ENCODE peak calls at places on chromosomes 1 and 21, in eight cellular contexts. One of them, this sample, is unnamed.

GRCh38 chr1:87820667-87821066 is 492.0 kb downstream of the LMO4 start:
- DNase-seq in RWPE1: no peak
- DNase-seq in coronary artery: no peak
- DNase-seq in progenitor cell of endocrine pancreas: no peak
- DNase-seq in endothelial cell: no peak
- DNase-seq in lower leg skin: no peak
- DNase-seq in brain microvascular endothelial cell: no peak
- DNase-seq in A549: no peak
- DNase-seq in this sample: no peak

GRCh38 chr1:53089478-53090226 is 27.6 kb downstream of the PODN start:
- DNase-seq in RWPE1: no peak
- DNase-seq in coronary artery: no peak
- DNase-seq in progenitor cell of endocrine pancreas: no peak
- DNase-seq in endothelial cell: no peak
- DNase-seq in lower leg skin: no peak
- DNase-seq in brain microvascular endothelial cell: no peak
- DNase-seq in A549: no peak
- DNase-seq in this sample: peak

GRCh38 chr1:198701766-198702539 is 63.1 kb downstream of the PTPRC start:
- DNase-seq in RWPE1: no peak
- DNase-seq in coronary artery: no peak
- DNase-seq in progenitor cell of endocrine pancreas: no peak
- DNase-seq in endothelial cell: no peak
- DNase-seq in lower leg skin: no peak
- DNase-seq in brain microvascular endothelial cell: no peak
- DNase-seq in A549: no peak
- DNase-seq in this sample: no peak

GRCh38 chr1:162314226-162314625 is 62.4 kb downstream of the SPATA46 start:
- DNase-seq in RWPE1: no peak
- DNase-seq in coronary artery: no peak
- DNase-seq in progenitor cell of endocrine pancreas: no peak
- DNase-seq in endothelial cell: no peak
- DNase-seq in lower leg skin: no peak
- DNase-seq in brain microvascular endothelial cell: no peak
- DNase-seq in A549: no peak
- DNase-seq in this sample: no peak

GRCh38 chr1:224721000-224721399 is 104.9 kb downstream of the CNIH3 start:
- DNase-seq in RWPE1: no peak
- DNase-seq in coronary artery: no peak
- DNase-seq in progenitor cell of endocrine pancreas: no peak
- DNase-seq in endothelial cell: no peak
- DNase-seq in lower leg skin: no peak
- DNase-seq in brain microvascular endothelial cell: no peak
- DNase-seq in A549: no peak
- DNase-seq in this sample: no peak

GRCh38 chr1:231600461-231600976 is 26.1 kb upstream of the DISC1 start:
- DNase-seq in RWPE1: no peak
- DNase-seq in coronary artery: no peak
- DNase-seq in progenitor cell of endocrine pancreas: no peak
- DNase-seq in endothelial cell: no peak
- DNase-seq in lower leg skin: no peak
- DNase-seq in brain microvascular endothelial cell: no peak
- DNase-seq in A549: no peak
- DNase-seq in this sample: peak

GRCh38 chr1:226938903-226939438 is 1.1 kb upstream of the COQ8A start:
- DNase-seq in RWPE1: no peak
- DNase-seq in coronary artery: peak
- DNase-seq in progenitor cell of endocrine pancreas: no peak
- DNase-seq in endothelial cell: no peak
- DNase-seq in lower leg skin: no peak
- DNase-seq in brain microvascular endothelial cell: peak
- DNase-seq in A549: no peak
- DNase-seq in this sample: peak

GRCh38 chr1:44696789-44697188 is 22.3 kb downstream of the ARMH1 start:
- DNase-seq in RWPE1: no peak
- DNase-seq in coronary artery: no peak
- DNase-seq in progenitor cell of endocrine pancreas: no peak
- DNase-seq in endothelial cell: no peak
- DNase-seq in lower leg skin: no peak
- DNase-seq in brain microvascular endothelial cell: no peak
- DNase-seq in A549: no peak
- DNase-seq in this sample: no peak

GRCh38 chr1:97980530-97980929 is 59.7 kb upstream of the DPYD start:
- DNase-seq in RWPE1: no peak
- DNase-seq in coronary artery: no peak
- DNase-seq in progenitor cell of endocrine pancreas: no peak
- DNase-seq in endothelial cell: no peak
- DNase-seq in lower leg skin: no peak
- DNase-seq in brain microvascular endothelial cell: no peak
- DNase-seq in A549: no peak
- DNase-seq in this sample: no peak

GRCh38 chr1:19402031-19402430 is 83.3 kb downstream of the CAPZB start:
- DNase-seq in RWPE1: no peak
- DNase-seq in coronary artery: no peak
- DNase-seq in progenitor cell of endocrine pancreas: no peak
- DNase-seq in endothelial cell: no peak
- DNase-seq in lower leg skin: no peak
- DNase-seq in brain microvascular endothelial cell: no peak
- DNase-seq in A549: no peak
- DNase-seq in this sample: no peak

GRCh38 chr1:116580446-116581322 is 9.9 kb upstream of the CD58 start:
- DNase-seq in RWPE1: no peak
- DNase-seq in coronary artery: no peak
- DNase-seq in progenitor cell of endocrine pancreas: no peak
- DNase-seq in endothelial cell: no peak
- DNase-seq in lower leg skin: no peak
- DNase-seq in brain microvascular endothelial cell: no peak
- DNase-seq in A549: no peak
- DNase-seq in this sample: peak

GRCh38 chr1:198205021-198205684 is 48.4 kb downstream of the NEK7 start:
- DNase-seq in RWPE1: no peak
- DNase-seq in coronary artery: no peak
- DNase-seq in progenitor cell of endocrine pancreas: no peak
- DNase-seq in endothelial cell: no peak
- DNase-seq in lower leg skin: no peak
- DNase-seq in brain microvascular endothelial cell: no peak
- DNase-seq in A549: no peak
- DNase-seq in this sample: no peak

GRCh38 chr1:12166834-12167492 is at the start of gene TNFRSF1B:
- DNase-seq in RWPE1: peak
- DNase-seq in coronary artery: no peak
- DNase-seq in progenitor cell of endocrine pancreas: peak
- DNase-seq in endothelial cell: peak
- DNase-seq in lower leg skin: no peak
- DNase-seq in brain microvascular endothelial cell: no peak
- DNase-seq in A549: peak
- DNase-seq in this sample: no peak

GRCh38 chr1:107976431-107977215 is 11.6 kb upstream of the VAV3 start:
- DNase-seq in RWPE1: no peak
- DNase-seq in coronary artery: no peak
- DNase-seq in progenitor cell of endocrine pancreas: no peak
- DNase-seq in endothelial cell: no peak
- DNase-seq in lower leg skin: no peak
- DNase-seq in brain microvascular endothelial cell: no peak
- DNase-seq in A549: no peak
- DNase-seq in this sample: no peak

GRCh38 chr1:185281245-185281644 is 35.8 kb downstream of the IVNS1ABP start:
- DNase-seq in RWPE1: no peak
- DNase-seq in coronary artery: no peak
- DNase-seq in progenitor cell of endocrine pancreas: no peak
- DNase-seq in endothelial cell: no peak
- DNase-seq in lower leg skin: no peak
- DNase-seq in brain microvascular endothelial cell: no peak
- DNase-seq in A549: no peak
- DNase-seq in this sample: no peak

GRCh38 chr1:43817304-43817939 is 110.1 kb downstream of the ST3GAL3 start:
- DNase-seq in RWPE1: no peak
- DNase-seq in coronary artery: no peak
- DNase-seq in progenitor cell of endocrine pancreas: no peak
- DNase-seq in endothelial cell: no peak
- DNase-seq in lower leg skin: no peak
- DNase-seq in brain microvascular endothelial cell: no peak
- DNase-seq in A549: no peak
- DNase-seq in this sample: no peak

GRCh38 chr1:24112381-24113169 is 640 bp upstream of the MYOM3 start:
- DNase-seq in RWPE1: peak
- DNase-seq in coronary artery: peak
- DNase-seq in progenitor cell of endocrine pancreas: no peak
- DNase-seq in endothelial cell: peak
- DNase-seq in lower leg skin: peak
- DNase-seq in brain microvascular endothelial cell: peak
- DNase-seq in A549: peak
- DNase-seq in this sample: peak

DNA sequence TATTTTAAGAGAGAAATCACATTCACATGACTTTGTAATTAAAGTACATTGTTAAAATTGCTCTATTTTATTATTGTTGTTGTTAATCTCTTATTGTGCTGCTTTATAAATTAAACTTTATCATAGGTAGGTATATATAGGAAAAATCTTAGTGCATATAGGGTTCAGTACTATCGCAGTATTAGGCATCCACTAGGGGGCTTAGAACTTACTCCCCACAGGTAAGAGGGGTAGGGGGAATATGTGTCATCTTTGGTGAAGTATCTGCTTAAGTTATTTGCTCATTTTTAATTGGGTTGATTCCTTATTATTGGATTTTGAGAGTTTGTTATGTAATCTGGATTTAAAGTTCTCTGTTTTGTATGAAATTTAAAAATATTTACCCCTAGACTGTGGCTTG is 385.2 kb downstream of the DUSP10 start:
- DNase-seq in RWPE1: no peak
- DNase-seq in coronary artery: no peak
- DNase-seq in progenitor cell of endocrine pancreas: no peak
- DNase-seq in endothelial cell: no peak
- DNase-seq in lower leg skin: no peak
- DNase-seq in brain microvascular endothelial cell: no peak
- DNase-seq in A549: no peak
- DNase-seq in this sample: no peak
- TF ChIP-seq CTCF in RWPE1: no peak
- TF ChIP-seq CTCF in coronary artery: no peak
- TF ChIP-seq CTCF in progenitor cell of endocrine pancreas: peak
- TF ChIP-seq CTCF in endothelial cell: no peak
- TF ChIP-seq CTCF in lower leg skin: no peak
- TF ChIP-seq CTCF in brain microvascular endothelial cell: no peak
- TF ChIP-seq CTCF in A549: no peak
- TF ChIP-seq CTCF in this sample: peak

GRCh38 chr1:115056395-115056798 is 26.8 kb downstream of the TSHB start:
- DNase-seq in RWPE1: no peak
- DNase-seq in coronary artery: no peak
- DNase-seq in progenitor cell of endocrine pancreas: no peak
- DNase-seq in endothelial cell: no peak
- DNase-seq in lower leg skin: no peak
- DNase-seq in brain microvascular endothelial cell: peak
- DNase-seq in A549: no peak
- DNase-seq in this sample: peak

GRCh38 chr1:115057661-115058249 is 28.1 kb downstream of the TSHB start:
- DNase-seq in RWPE1: no peak
- DNase-seq in coronary artery: no peak
- DNase-seq in progenitor cell of endocrine pancreas: no peak
- DNase-seq in endothelial cell: no peak
- DNase-seq in lower leg skin: no peak
- DNase-seq in brain microvascular endothelial cell: no peak
- DNase-seq in A549: no peak
- DNase-seq in this sample: no peak

GRCh38 chr1:115051850-115052249 is 22.2 kb downstream of the TSHB start:
- DNase-seq in RWPE1: peak
- DNase-seq in coronary artery: no peak
- DNase-seq in progenitor cell of endocrine pancreas: no peak
- DNase-seq in endothelial cell: no peak
- DNase-seq in lower leg skin: no peak
- DNase-seq in brain microvascular endothelial cell: no peak
- DNase-seq in A549: no peak
- DNase-seq in this sample: no peak

DNA sequence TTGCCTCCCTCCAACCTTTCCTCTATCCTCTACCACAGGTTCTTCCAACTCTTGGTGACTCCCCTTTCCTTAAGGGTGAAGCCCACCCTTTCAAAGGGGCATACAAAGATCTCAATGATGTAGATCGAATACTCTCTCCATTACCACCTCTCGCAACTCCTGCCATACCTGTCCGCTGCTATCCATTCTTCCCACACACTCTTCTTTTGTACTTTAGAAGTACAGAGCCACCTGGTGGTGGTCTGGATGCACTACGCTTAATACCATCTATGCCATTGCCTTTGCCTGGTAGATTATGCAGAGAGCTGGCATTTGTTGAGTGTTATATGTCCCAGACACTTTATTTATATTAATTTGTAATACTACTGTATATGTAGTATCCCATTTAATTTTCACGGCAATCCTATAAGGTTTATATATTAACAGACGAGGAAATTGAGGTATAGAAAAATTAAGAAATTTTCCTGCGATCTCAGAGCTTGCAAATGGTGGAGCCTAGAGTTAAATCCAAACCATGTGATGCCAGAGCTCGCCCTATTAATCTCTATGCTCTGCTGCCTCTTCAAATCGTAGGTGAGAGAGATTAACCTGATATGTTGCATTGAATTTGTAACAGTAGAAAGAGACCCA is 22.9 kb downstream of the TSHB start:
- DNase-seq in RWPE1: peak
- DNase-seq in coronary artery: no peak
- DNase-seq in progenitor cell of endocrine pancreas: peak
- DNase-seq in endothelial cell: peak
- DNase-seq in lower leg skin: peak
- DNase-seq in brain microvascular endothelial cell: peak
- DNase-seq in A549: peak
- DNase-seq in this sample: peak
- TF ChIP-seq CTCF in RWPE1: peak
- TF ChIP-seq CTCF in coronary artery: peak
- TF ChIP-seq CTCF in progenitor cell of endocrine pancreas: peak
- TF ChIP-seq CTCF in endothelial cell: peak
- TF ChIP-seq CTCF in lower leg skin: peak
- TF ChIP-seq CTCF in brain microvascular endothelial cell: peak
- TF ChIP-seq CTCF in A549: peak
- TF ChIP-seq CTCF in this sample: peak

GRCh38 chr21:14911351-14911750 is 153.4 kb downstream of the NRIP1 start:
- DNase-seq in RWPE1: no peak
- DNase-seq in coronary artery: no peak
- DNase-seq in progenitor cell of endocrine pancreas: no peak
- DNase-seq in endothelial cell: no peak
- DNase-seq in lower leg skin: no peak
- DNase-seq in brain microvascular endothelial cell: no peak
- DNase-seq in A549: no peak
- DNase-seq in this sample: no peak
- TF ChIP-seq CTCF in RWPE1: no peak
- TF ChIP-seq CTCF in coronary artery: no peak
- TF ChIP-seq CTCF in progenitor cell of endocrine pancreas: no peak
- TF ChIP-seq CTCF in endothelial cell: no peak
- TF ChIP-seq CTCF in lower leg skin: no peak
- TF ChIP-seq CTCF in brain microvascular endothelial cell: no peak
- TF ChIP-seq CTCF in A549: no peak
- TF ChIP-seq CTCF in this sample: no peak

DNA sequence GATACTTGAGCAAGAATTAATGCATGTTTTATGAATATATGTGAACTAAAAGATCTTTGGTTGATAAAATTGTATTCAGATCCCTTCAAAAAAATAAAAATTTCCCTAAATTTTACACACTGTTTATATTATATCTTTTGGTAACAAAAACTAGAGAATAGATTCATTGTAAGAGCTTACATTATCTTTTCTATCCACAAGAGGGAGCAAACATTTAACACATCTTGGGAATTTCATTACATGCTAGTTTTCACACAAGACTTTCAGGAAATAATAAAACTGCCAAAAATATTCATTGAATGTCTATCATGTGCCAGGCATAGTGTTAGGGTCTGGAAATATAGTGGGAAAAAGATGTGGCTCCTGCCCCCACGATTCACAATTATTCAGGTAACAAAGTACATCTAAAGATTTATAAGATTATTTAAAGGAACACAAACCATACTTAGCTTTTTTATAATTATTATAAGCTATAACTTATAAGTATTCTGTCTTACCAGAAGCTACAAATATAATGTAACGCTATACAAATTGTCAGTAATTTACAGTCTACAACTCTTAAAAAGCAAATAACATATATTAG is 30.6 kb downstream of the FAF1 start:
- DNase-seq in RWPE1: peak
- DNase-seq in coronary artery: no peak
- DNase-seq in progenitor cell of endocrine pancreas: no peak
- DNase-seq in endothelial cell: no peak
- DNase-seq in lower leg skin: no peak
- DNase-seq in brain microvascular endothelial cell: no peak
- DNase-seq in A549: peak
- DNase-seq in this sample: peak
- TF ChIP-seq CTCF in RWPE1: peak
- TF ChIP-seq CTCF in coronary artery: peak
- TF ChIP-seq CTCF in progenitor cell of endocrine pancreas: peak
- TF ChIP-seq CTCF in endothelial cell: peak
- TF ChIP-seq CTCF in lower leg skin: no peak
- TF ChIP-seq CTCF in brain microvascular endothelial cell: peak
- TF ChIP-seq CTCF in A549: peak
- TF ChIP-seq CTCF in this sample: peak